ENCODE peak calls at places on chromosomes 3 and 15, in seven cellular contexts. D, K, E, G, U, Y and S are unnamed samples.

GRCh38 chr3:112873632-112874031 is 27.0 kb upstream of the CD200R1L start:
- DNase-seq in D (no peak), K (no peak), E (no peak), G (no peak), U (no peak), Y (no peak), S (no peak)

GRCh38 chr3:124985358-124985757 is 50.8 kb upstream of the MUC13 start:
- DNase-seq in D (no peak), K (no peak), E (no peak), G (no peak), U (peak; percentile 12), Y (no peak), S (no peak)

GRCh38 chr3:176948123-176948522 is 249.2 kb downstream of the TBL1XR1 start:
- DNase-seq in D (no peak), K (no peak), E (no peak), G (no peak), U (no peak), Y (no peak), S (no peak)

GRCh38 chr3:146308682-146309081 is 57.8 kb upstream of the PLSCR4 start:
- DNase-seq in D (no peak), K (peak; percentile 99), E (no peak), G (no peak), U (no peak), Y (no peak), S (peak; percentile 99)

GRCh38 chr3:149330609-149331008 is 2.8 kb downstream of the TM4SF18 start:
- DNase-seq in D (no peak), K (no peak), E (no peak), G (no peak), U (no peak), Y (no peak), S (no peak)

GRCh38 chr3:152183473-152183872 is 85.3 kb upstream of the MBNL1 start:
- DNase-seq in D (peak; percentile 51), K (peak; percentile 56), E (no peak), G (peak; percentile 54), U (peak; percentile 46), Y (no peak), S (no peak)

GRCh38 chr3:188687389-188687788 is 484.4 kb upstream of the TPRG1 start:
- DNase-seq in D (no peak), K (peak; percentile 6), E (no peak), G (no peak), U (no peak), Y (no peak), S (no peak)

GRCh38 chr15:77717592-77717991 is 84.9 kb upstream of the LINGO1 start:
- DNase-seq in D (no peak), K (no peak), E (no peak), G (no peak), U (no peak), Y (no peak), S (no peak)

GRCh38 chr3:60104045-60104444 is 1054.2 kb upstream of the CFAP20DC start:
- DNase-seq in D (no peak), K (no peak), E (no peak), G (no peak), U (no peak), Y (no peak), S (no peak)

DNA sequence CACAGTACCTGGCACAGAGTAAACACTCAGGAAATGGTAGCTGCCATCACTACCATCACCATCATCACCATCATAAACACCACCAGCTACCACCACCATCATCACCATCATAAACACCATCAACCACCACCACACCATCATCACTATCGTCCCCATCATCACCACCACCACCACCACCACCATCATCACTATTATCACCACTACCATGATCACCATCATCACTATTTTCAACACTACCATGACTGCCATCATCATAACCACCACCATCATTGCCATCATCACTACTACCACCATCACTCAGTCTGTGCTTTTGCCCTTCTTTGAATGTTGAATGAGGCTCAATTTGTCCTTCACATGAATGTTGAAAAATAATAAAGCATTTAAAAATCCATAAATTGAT is 21.2 kb upstream of the IL16 start:
- DNase-seq in D (no peak), K (no peak), E (no peak), G (no peak), U (no peak), Y (no peak), S (no peak)
- H3K9ac ChIP-seq in D (no peak overlapping the region), K (no peak overlapping the region), E (no peak overlapping the region), G (no peak overlapping the region), U (no peak overlapping the region), Y (no peak overlapping the region), S (no peak overlapping the region)

DNA sequence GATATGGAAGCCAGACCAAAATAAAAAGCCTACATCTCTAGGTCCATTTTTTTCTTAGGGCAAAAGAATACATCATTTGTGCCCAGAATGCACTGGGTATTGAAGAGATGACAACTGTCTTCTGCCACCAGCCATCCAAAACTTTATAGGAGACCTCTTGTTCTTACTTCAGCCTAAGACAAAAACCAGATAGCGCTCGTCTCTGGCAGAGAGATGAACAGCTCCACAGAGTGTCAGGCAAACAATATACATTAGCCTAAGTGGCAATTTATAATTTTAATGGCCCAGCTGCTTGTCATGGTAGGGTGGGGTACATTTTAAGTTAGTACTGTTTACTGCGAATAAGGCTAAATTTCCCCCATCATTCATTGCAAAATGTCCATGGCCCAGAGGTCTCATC is 38.9 kb upstream of the PIAS1 start:
- DNase-seq in D (no peak), K (no peak), E (no peak), G (no peak), U (no peak), Y (no peak), S (no peak)
- TF ChIP-seq POLR2AphosphoS5 in D (no peak), K (no peak), E (no peak), G (no peak), U (no peak), Y (no peak), S (no peak)

GRCh38 chr15:84797212-84797611 is 19.9 kb upstream of the ALPK3 start:
- DNase-seq in D (no peak), K (no peak), E (no peak), G (no peak), U (no peak), Y (no peak), S (no peak)

GRCh38 chr15:84799511-84800187 is 17.5 kb upstream of the ALPK3 start:
- DNase-seq in D (no peak), K (no peak), E (no peak), G (no peak), U (no peak), Y (no peak), S (no peak)

GRCh38 chr15:84798436-84798946 is 18.7 kb upstream of the ALPK3 start:
- DNase-seq in D (no peak), K (no peak), E (no peak), G (no peak), U (no peak), Y (no peak), S (no peak)

GRCh38 chr15:84800365-84800806 is 16.8 kb upstream of the ALPK3 start:
- DNase-seq in D (no peak), K (no peak), E (no peak), G (no peak), U (no peak), Y (no peak), S (no peak)

DNA sequence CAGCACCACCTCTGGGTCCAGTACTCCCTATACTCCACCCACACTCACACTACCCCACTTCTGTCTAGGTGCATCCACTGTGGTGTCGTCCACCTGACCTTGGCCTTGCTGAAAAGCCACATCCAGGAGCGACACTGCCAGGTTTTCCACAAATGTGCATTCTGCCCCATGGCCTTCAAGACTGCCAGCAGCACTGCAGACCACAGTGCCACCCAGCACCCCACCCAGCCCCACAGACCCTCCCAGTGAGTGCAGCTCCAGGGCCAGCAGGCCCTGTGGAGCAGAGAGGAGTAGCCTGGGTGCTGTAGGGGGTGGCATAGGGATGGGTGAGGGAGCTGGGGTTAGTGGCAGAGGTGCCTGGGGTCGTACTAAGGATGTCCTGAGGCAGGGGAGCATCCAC is 19.4 kb upstream of the ALPK3 start:
- DNase-seq in D (no peak), K (no peak), E (no peak), G (no peak), U (no peak), Y (no peak), S (no peak)
- TF ChIP-seq EZH2 in D (no peak), K (no peak), E (no peak), G (no peak), U (no peak), Y (no peak), S (no peak)

GRCh38 chr15:100672959-100673358 is 70.6 kb downstream of the ASB7 start:
- DNase-seq in D (no peak), K (no peak), E (no peak), G (no peak), U (no peak), Y (no peak), S (no peak)
- H3K9ac ChIP-seq in D (no peak overlapping the region), K (no peak overlapping the region), E (no peak overlapping the region), G (no peak overlapping the region), U (no peak overlapping the region), Y (no peak overlapping the region), S (no peak overlapping the region)

GRCh38 chr15:101240364-101240763 is 11.5 kb downstream of the CHSY1 start:
- DNase-seq in D (no peak), K (no peak), E (no peak), G (no peak), U (no peak), Y (no peak), S (no peak)
- TF ChIP-seq POLR2AphosphoS5 in D (no peak), K (no peak), E (no peak), G (no peak), U (no peak), Y (no peak), S (no peak)

GRCh38 chr3:2099779-2100191 is 1.1 kb downstream of the CNTN4 start:
- DNase-seq in D (no peak), K (no peak), E (no peak), G (no peak), U (no peak), Y (no peak), S (no peak)
- TF ChIP-seq EZH2 in D (no peak), K (no peak), E (no peak), G (no peak), U (no peak), Y (peak; percentile 92), S (no peak)

GRCh38 chr15:25767356-25768151 is 95.6 kb downstream of the ATP10A start:
- DNase-seq in D (no peak), K (no peak), E (no peak), G (no peak), U (no peak), Y (no peak), S (no peak)
- H3K9ac ChIP-seq in D (no peak overlapping the region), K (no peak overlapping the region), E (no peak overlapping the region), G (no peak overlapping the region), U (no peak overlapping the region), Y (no peak overlapping the region), S (no peak overlapping the region)

GRCh38 chr3:161406594-161407555 is 35.6 kb upstream of the SPTSSB start:
- DNase-seq in D (no peak), K (no peak), E (no peak), G (no peak), U (no peak), Y (no peak), S (no peak)
- TF ChIP-seq POLR2AphosphoS5 in D (no peak), K (no peak), E (no peak), G (no peak), U (no peak), Y (no peak), S (no peak)